ENCODE peak calls at places on chromosomes 5 and 9, in seven cellular contexts. U, M, X, K, E, F and L are unnamed samples.

GRCh38 chr9:12818431-12819000 is 43.7 kb downstream of the LURAP1L start:
- DNase-seq in U (no peak), M (no peak), X (no peak), K (no peak), E (peak; percentile 34), F (no peak), L (peak; percentile 54)

GRCh38 chr9:128164332-128164885 is 4.3 kb downstream of the BBLN start:
- DNase-seq in U (no peak), M (no peak), X (peak; percentile 50), K (no peak), E (peak; percentile 39), F (no peak), L (no peak)

GRCh38 chr9:18982246-18982589 is 50.8 kb downstream of the SAXO1 start:
- DNase-seq in U (peak; percentile 33), M (no peak), X (no peak), K (no peak), E (no peak), F (no peak), L (no peak)

GRCh38 chr5:80238778-80239679 is 16.8 kb downstream of the SERINC5 start:
- DNase-seq in U (peak; percentile 57), M (no peak), X (peak; percentile 81), K (no peak), E (peak; percentile 61), F (peak; percentile 29), L (no peak)

GRCh38 chr5:36150676-36151433 is 832 bp downstream of the LMBRD2 start:
- DNase-seq in U (peak; percentile 36), M (peak; percentile 21), X (no peak), K (peak; percentile 4), E (peak; percentile 48), F (peak; percentile 40), L (peak; percentile 69)

GRCh38 chr5:533243-534005 is 9.2 kb upstream of the SLC9A3 start:
- DNase-seq in U (peak; percentile 4), M (no peak), X (no peak), K (no peak), E (no peak), F (no peak), L (no peak)

GRCh38 chr5:128093368-128093767 is 9.8 kb downstream of the SLC12A2 start:
- DNase-seq in U (no peak), M (no peak), X (no peak), K (no peak), E (no peak), F (no peak), L (no peak)

GRCh38 chr5:178394074-178394473 is 161.5 kb upstream of the PHYKPL start:
- DNase-seq in U (no peak), M (no peak), X (peak; percentile 37), K (no peak), E (no peak), F (no peak), L (no peak)

DNA sequence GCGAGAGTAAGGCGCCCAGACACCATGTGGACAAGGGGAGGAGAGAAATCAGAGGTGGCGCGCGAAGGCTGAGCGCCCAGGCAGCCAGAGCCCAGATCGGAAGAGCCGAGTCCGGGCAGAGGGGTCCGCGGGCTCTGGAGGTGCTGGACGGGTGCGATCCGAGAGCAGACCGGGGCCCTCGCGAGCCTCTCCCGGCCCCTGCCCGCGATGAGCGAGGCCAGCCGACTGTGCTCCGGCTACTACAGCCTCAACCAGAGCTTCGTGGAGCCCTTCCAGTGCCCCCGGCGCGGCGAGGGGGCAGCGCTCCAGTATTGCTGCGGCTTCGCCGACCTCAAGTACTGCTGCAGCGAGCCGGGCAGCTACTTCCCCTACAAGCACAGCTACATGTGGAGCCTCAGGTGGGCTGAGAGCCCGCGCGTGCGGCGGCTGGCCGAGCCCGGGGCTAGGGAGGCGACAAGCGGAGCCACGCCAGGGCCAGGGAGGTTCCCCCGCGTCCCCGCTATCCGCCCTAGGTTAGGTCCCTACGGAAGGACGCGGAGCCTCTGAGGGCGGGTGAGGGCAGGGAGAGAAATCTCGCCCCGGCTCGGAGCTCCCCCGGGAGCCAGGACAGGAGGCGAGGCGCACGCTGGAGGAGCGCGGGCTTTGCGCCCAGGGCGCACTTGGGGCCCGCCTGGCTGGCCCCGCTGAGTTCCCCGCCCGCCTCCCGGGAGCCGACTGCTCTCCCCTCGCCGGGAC is at the start of gene SHISAL2B:
- DNase-seq in U (no peak), M (peak; percentile 65), X (no peak), K (no peak), E (no peak), F (no peak), L (no peak)
- H3K4me3 ChIP-seq in U (peak within 1 kb of the TSS; percentile 45), M (peak within 1 kb of the TSS; percentile 37), X (peak within 1 kb of the TSS; percentile 21), K (no peak within 1 kb of the TSS), E (peak within 1 kb of the TSS; percentile 17), F (no peak within 1 kb of the TSS), L (no peak within 1 kb of the TSS)

GRCh38 chr5:72140711-72141110 is 33.4 kb downstream of the MAP1B start:
- DNase-seq in U (no peak), M (no peak), X (no peak), K (no peak), E (no peak), F (no peak), L (no peak)
- H3K4me1 ChIP-seq in U (peaks cover 16% of the 10 kb centered on the region), M (peaks cover 19% of the 10 kb centered on the region), X (peaks cover 50% of the 10 kb centered on the region), K (no peaks in the 10 kb centered on the region), E (peaks cover 19% of the 10 kb centered on the region), F (no peaks in the 10 kb centered on the region), L (no peaks in the 10 kb centered on the region)

DNA sequence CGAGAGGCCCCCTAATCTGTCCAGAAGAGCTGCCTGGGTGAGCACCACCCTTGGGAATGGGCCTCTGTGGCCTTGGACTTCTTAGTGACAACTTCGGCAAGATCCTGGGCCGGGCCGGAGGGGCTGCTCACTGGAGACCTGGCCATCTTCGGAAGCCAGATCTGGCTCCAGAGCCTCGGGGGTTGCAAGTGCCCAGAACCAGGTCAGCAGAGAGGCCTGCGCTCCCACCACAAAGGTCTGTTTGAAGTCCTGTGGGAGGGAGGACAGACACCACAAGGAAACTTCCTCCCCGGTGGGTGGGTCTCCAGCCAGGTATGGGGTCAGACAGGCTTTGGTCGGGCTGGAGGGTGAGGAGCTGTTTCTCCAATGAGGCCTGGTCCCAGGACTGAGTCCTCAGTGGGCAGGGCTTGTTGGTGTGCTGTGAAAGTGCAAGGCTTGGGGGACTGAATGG is 86.1 kb downstream of the DAB2IP start:
- DNase-seq in U (no peak), M (no peak), X (no peak), K (no peak), E (no peak), F (no peak), L (no peak)
- H3K4me3 ChIP-seq in U (no peak overlapping the region), M (no peak overlapping the region), X (no peak overlapping the region), K (no peak overlapping the region), E (no peak overlapping the region), F (no peak overlapping the region), L (peak overlapping the region; percentile 18)

GRCh38 chr5:129098488-129099183 is 4.1 kb downstream of the ISOC1 start:
- DNase-seq in U (no peak), M (no peak), X (no peak), K (no peak), E (no peak), F (no peak), L (no peak)
- H3K4me1 ChIP-seq in U (peaks cover 60% of the 10 kb centered on the region), M (peaks cover 4% of the 10 kb centered on the region), X (peaks cover 9% of the 10 kb centered on the region), K (no peaks in the 10 kb centered on the region), E (peaks cover 4% of the 10 kb centered on the region), F (peaks cover 34% of the 10 kb centered on the region), L (peaks cover 5% of the 10 kb centered on the region)

GRCh38 chr9:3507395-3508077 is 18.3 kb downstream of the RFX3 start:
- DNase-seq in U (no peak), M (no peak), X (no peak), K (no peak), E (no peak), F (no peak), L (no peak)
- H3K4me3 ChIP-seq in U (no peak overlapping the region), M (no peak overlapping the region), X (no peak overlapping the region), K (no peak overlapping the region), E (no peak overlapping the region), F (no peak overlapping the region), L (no peak overlapping the region)

GRCh38 chr5:16737173-16737572 is 120.4 kb upstream of the RETREG1 start:
- DNase-seq in U (no peak), M (no peak), X (no peak), K (no peak), E (no peak), F (no peak), L (no peak)

GRCh38 chr5:16733597-16733996 is 116.8 kb upstream of the RETREG1 start:
- DNase-seq in U (no peak), M (no peak), X (no peak), K (no peak), E (no peak), F (no peak), L (no peak)

GRCh38 chr5:16737620-16738364 is 121.0 kb upstream of the RETREG1 start:
- DNase-seq in U (no peak), M (no peak), X (no peak), K (no peak), E (no peak), F (no peak), L (peak; percentile 59)

GRCh38 chr5:16735092-16735970 is 118.5 kb upstream of the RETREG1 start:
- DNase-seq in U (no peak), M (no peak), X (no peak), K (no peak), E (no peak), F (no peak), L (no peak)

GRCh38 chr5:16736158-16736994 is 119.6 kb upstream of the RETREG1 start:
- DNase-seq in U (no peak), M (no peak), X (no peak), K (no peak), E (peak; percentile 87), F (no peak), L (peak; percentile 49)
- H3K4me1 ChIP-seq in U (peaks cover 7% of the 10 kb centered on the region), M (peaks cover 34% of the 10 kb centered on the region), X (peaks cover 5% of the 10 kb centered on the region), K (no peaks in the 10 kb centered on the region), E (peaks cover 19% of the 10 kb centered on the region), F (no peaks in the 10 kb centered on the region), L (no peaks in the 10 kb centered on the region)